ENCODE peak calls at places on chromosome 20, in nine cellular contexts. V is heart right ventricle, Y is colonic mucosa, S is psoas muscle, L is right lobe of liver, K is tibial nerve, N is RWPE2, X is transverse colon, U is H9. E is an unnamed sample. For H3K4me1, the result is how much of the 10 kb centered on the place peaks cover.

GRCh38 chr20:59746155-59746554 is 141.8 kb downstream of the PHACTR3 start:
- DNase-seq in N (no peak), S (no peak), L (no peak), V (no peak), Y (no peak), U (no peak), K (no peak), X (no peak), E (no peak)

GRCh38 chr20:46458891-46459750 is 52.7 kb upstream of the ELMO2 start:
- DNase-seq in N (peak), Y (peak), K (no peak), U (peak), X (peak), S (peak), V (no peak), L (no peak), E (peak)

GRCh38 chr20:63536241-63536977 is 767 bp downstream of the PTK6 start:
- DNase-seq in V (no peak), K (no peak), X (peak), N (peak), L (no peak), U (no peak), S (peak), Y (peak), E (no peak)

GRCh38 chr20:59645316-59645715 is 41.0 kb downstream of the PHACTR3 start:
- DNase-seq in U (peak), V (no peak), N (no peak), X (no peak), S (no peak), Y (peak), L (no peak), K (no peak), E (no peak)

GRCh38 chr20:44056010-44056698 is 130.8 kb downstream of the JPH2 start:
- DNase-seq in U (peak), N (peak), Y (no peak), X (peak), K (no peak), S (no peak), V (no peak), L (no peak), E (peak)

GRCh38 chr20:47067776-47068175 is 173.1 kb downstream of the EYA2 start:
- DNase-seq in X (no peak), U (no peak), S (no peak), Y (no peak), N (no peak), L (no peak), V (no peak), K (no peak), E (no peak)

GRCh38 chr20:43514062-43514971 is 6.8 kb downstream of the L3MBTL1 start:
- DNase-seq in X (peak), L (peak), U (peak), V (peak), K (peak), S (peak), Y (peak), N (peak), E (peak)

GRCh38 chr20:41050361-41051019 is 21.9 kb downstream of the TOP1 start:
- DNase-seq in L (no peak), N (no peak), K (no peak), X (no peak), Y (no peak), V (no peak), U (no peak), S (no peak), E (no peak)

GRCh38 chr20:50554694-50555579 is 44.8 kb downstream of the PTPN1 start:
- DNase-seq in S (no peak), V (no peak), L (no peak), X (no peak), N (no peak), U (no peak), K (no peak), Y (no peak), E (no peak)

DNA sequence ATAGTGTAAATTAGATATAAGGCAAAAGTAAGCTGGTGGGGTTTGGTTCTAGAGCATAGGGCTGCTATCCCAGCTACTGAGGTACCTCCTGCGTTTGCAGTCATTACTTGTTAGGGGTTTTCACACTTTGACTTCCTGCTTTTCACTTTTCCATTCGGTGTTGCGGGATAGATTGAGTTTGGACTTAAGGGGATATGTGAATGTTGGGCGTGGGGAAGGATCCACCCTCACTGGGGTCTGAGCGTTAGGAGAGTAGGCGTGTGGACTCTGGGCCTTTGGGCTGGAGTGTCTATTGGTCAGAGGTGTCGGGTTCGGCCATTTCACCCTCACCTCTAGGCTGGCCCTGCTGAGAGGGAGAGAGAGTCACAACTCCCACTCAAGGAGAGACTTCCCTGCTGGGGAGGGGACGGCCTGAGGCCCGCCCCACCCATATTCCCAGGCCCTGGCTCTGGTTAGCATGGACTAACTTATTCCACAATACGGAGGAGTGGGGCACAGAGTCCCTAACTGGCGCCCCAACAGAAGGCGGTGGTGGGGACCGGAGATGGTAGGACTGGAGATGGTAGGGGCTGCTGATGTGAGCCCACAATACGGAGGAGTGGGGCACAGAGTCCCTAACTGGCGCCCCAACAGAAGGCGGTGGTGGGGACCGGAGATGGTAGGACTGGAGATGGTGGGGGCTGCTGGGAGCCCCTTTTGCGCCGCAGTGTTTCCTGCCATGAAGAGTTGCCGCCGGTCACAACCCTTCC is 1.6 kb upstream of the PTPRA start:
- DNase-seq in U (no peak), N (no peak), X (no peak), S (no peak), K (no peak), V (no peak), Y (no peak), L (no peak), E (no peak)
- H3K4me1 ChIP-seq in U (under half), N (under half), X (under half), S (under half), K (half or more), V (half or more), Y (under half), L (under half), E (under half)

GRCh38 chr20:32823078-32823477 is 3.3 kb downstream of the MAPRE1 start:
- DNase-seq in V (no peak), S (no peak), K (no peak), L (no peak), U (no peak), Y (no peak), X (no peak), N (no peak), E (no peak)
- TF ChIP-seq CTCF in V (no peak), S (peak), K (no peak), L (no peak), U (peak), Y (no peak), X (no peak), N (peak), E (no peak)

DNA sequence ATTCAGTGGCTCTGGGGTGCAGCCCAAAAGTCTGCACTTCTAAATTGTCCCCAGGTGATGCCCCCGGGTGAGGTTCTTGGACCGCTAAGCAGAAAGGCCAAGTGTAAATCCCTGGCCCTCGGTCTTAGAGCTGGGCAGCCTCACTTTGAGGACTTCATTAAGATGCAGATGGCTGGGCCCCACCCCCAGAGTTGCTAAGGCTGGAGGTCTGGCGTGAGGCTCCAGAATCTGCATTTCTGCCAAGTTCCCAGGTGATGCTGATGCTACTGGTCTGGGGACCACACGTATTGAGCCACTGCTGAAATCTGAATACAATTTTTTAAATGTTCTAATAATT is 735 bp upstream of the SLC23A2 start:
- DNase-seq in N (no peak), V (peak), L (peak), Y (peak), K (no peak), X (no peak), U (peak), S (no peak), E (no peak)
- H3K27ac ChIP-seq in N (no peak), V (no peak), L (no peak), Y (no peak), K (no peak), X (no peak), U (no peak), S (peak), E (no peak)

DNA sequence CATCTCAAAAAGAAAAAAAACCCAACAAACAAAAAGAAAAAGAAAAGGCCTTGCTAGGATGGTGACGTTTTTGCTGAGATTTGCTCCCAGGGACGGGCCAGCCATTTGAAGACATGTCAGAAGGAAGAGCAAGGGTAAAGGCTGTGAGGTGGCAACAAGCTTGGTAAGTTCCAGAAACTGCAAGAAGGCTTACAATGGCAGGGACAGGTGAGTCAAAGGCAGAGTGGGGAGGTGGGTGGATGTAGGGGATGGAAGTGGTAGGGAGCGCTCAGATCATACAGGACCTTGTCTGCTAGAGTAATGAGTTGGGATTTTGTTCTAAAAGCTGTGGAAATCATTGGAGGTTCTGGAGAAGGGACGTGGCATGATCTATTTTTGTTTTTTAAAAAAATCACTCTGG is 4.3 kb downstream of the KIF3B start:
- DNase-seq in L (no peak), N (peak), X (no peak), S (no peak), V (no peak), U (no peak), K (no peak), Y (no peak), E (no peak)
- H3K4me1 ChIP-seq in L (under half), N (under half), X (under half), S (under half), V (under half), U (under half), K (under half), Y (under half), E (under half)

GRCh38 chr20:14948416-14948815 is 611.0 kb upstream of the FLRT3 start:
- DNase-seq in Y (no peak), S (no peak), K (no peak), L (no peak), U (no peak), V (no peak), N (no peak), X (no peak), E (no peak)
- TF ChIP-seq CTCF in Y (no peak), S (no peak), K (no peak), L (peak), U (peak), V (no peak), N (peak), X (no peak), E (no peak)

DNA sequence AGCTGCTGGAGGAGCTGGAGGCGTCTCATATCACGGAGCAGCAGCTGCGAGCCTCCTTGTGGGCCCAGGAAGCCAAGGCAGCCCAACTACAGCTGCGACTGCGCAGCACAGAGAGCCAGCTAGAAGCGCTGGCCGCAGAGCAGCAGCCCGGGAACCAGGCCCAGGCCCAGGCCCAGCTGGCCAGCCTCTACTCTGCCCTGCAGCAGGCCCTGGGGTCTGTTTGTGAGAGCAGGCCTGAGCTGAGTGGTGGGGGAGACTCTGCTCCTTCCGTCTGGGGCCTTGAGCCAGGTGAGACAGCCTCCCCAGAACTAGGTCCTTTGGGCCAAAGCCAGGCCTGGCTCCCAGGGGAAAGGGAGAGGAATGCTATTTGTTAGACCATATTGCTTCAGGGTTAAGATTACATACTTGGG is 31.7 kb downstream of the C20orf173 start:
- DNase-seq in Y (no peak), X (peak), S (peak), N (peak), L (no peak), U (no peak), V (peak), K (peak), E (no peak)
- H3K27ac ChIP-seq in Y (no peak), X (peak), S (peak), N (no peak), L (no peak), U (no peak), V (no peak), K (no peak), E (peak)

DNA sequence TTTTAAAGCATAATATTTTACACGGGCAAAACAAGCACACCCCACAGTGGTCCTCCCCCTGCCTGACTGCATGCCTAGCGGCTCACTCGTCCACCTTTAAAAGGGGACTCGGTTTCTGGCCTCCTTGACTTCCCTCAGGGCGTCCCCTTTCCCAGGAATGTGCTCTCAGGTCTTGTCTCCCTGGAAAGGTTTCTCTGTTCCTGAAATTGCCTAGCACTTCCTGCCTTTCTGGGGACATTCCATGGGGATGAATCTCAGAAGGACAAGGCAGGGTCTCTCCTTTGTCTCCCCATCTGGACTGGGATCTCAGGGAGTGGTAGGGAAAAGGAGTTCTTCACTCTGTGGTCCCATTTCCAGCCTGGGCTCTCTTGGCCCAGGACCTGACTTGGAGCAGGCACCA is 4.9 kb downstream of the TCF15 start:
- DNase-seq in U (no peak), K (no peak), Y (no peak), S (no peak), V (no peak), N (no peak), L (peak), X (no peak), E (no peak)
- H3K4me1 ChIP-seq in U (under half), K (under half), Y (under half), S (under half), V (under half), N (under half), L (under half), X (under half), E (under half)